ENCODE peak calls at places on chromosomes 5 and 9, in five cellular contexts. L is choroid plexus epithelial cell, U is tibial nerve, O is brain microvascular endothelial cell, G is HFFc6. D is an unnamed sample.

GRCh38 chr9:112757300-112757883 is 6.8 kb downstream of the SNX30 start:
- DNase-seq in U (no peak), G (peak; percentile 33), L (peak; percentile 50), O (no peak), D (no peak)

GRCh38 chr5:540215-541147 is 16.2 kb upstream of the SLC9A3 start:
- DNase-seq in U (no peak), G (no peak), O (no peak), L (no peak), D (peak; percentile 23)

GRCh38 chr5:163504091-163504931 is 1.1 kb upstream of the MAT2B start:
- DNase-seq in U (peak; percentile 47), L (peak; percentile 69), G (peak; percentile 42), O (peak; percentile 25), D (peak; percentile 52)

GRCh38 chr5:170154297-170154696 is 48.6 kb downstream of the FOXI1 start:
- DNase-seq in G (no peak), O (no peak), L (no peak), U (no peak), D (no peak)

GRCh38 chr9:128101231-128101641 is 26.3 kb downstream of the PTGES2 start:
- DNase-seq in G (no peak), L (no peak), O (no peak), U (no peak), D (no peak)

GRCh38 chr5:9186069-9186468 is 359.8 kb downstream of the SEMA5A start:
- DNase-seq in L (no peak), U (no peak), O (no peak), G (no peak), D (no peak)

GRCh38 chr9:110546411-110546871 is 33.1 kb downstream of the SVEP1 start:
- DNase-seq in G (no peak), O (no peak), L (no peak), U (no peak), D (no peak)

GRCh38 chr5:131845828-131846227 is 49.0 kb upstream of the FNIP1 start:
- DNase-seq in G (no peak), O (no peak), U (no peak), L (no peak), D (no peak)

GRCh38 chr5:171764265-171764664 is 21.4 kb upstream of the SMIM23 start:
- DNase-seq in U (no peak), L (no peak), O (no peak), G (no peak), D (no peak)

GRCh38 chr5:181282874-181283273 is 21.9 kb upstream of the TRIM52 start:
- DNase-seq in O (no peak), G (no peak), U (no peak), L (no peak), D (no peak)

GRCh38 chr5:10726179-10726912 is 34.7 kb downstream of the DAP start:
- DNase-seq in O (no peak), G (no peak), L (no peak), U (no peak), D (no peak)

GRCh38 chr5:74124826-74125225 is 498.8 kb downstream of the ARHGEF28 start:
- DNase-seq in G (no peak), U (no peak), O (peak; percentile 22), L (peak; percentile 61), D (no peak)

GRCh38 chr5:77232959-77233358 is 22.5 kb downstream of the PDE8B start:
- DNase-seq in O (peak; percentile 68), L (peak; percentile 47), G (no peak), U (no peak), D (no peak)

GRCh38 chr9:129111143-129111761 is at the start of gene PTPA:
- DNase-seq in U (peak; percentile 61), G (peak; percentile 77), O (peak; percentile 67), L (peak; percentile 91), D (peak; percentile 91)

GRCh38 chr5:138952962-138953361 is 77.8 kb upstream of the LRRTM2 start:
- DNase-seq in L (no peak), U (no peak), G (no peak), O (no peak), D (no peak)

GRCh38 chr9:73050062-73050814 is 97.4 kb upstream of the ALDH1A1 start:
- DNase-seq in G (peak; percentile 76), L (peak; percentile 56), U (no peak), O (no peak), D (no peak)
- TF ChIP-seq CTCF in G (peak; percentile 63), L (peak; percentile 30), U (no peak), O (peak; percentile 39), D (no peak)

DNA sequence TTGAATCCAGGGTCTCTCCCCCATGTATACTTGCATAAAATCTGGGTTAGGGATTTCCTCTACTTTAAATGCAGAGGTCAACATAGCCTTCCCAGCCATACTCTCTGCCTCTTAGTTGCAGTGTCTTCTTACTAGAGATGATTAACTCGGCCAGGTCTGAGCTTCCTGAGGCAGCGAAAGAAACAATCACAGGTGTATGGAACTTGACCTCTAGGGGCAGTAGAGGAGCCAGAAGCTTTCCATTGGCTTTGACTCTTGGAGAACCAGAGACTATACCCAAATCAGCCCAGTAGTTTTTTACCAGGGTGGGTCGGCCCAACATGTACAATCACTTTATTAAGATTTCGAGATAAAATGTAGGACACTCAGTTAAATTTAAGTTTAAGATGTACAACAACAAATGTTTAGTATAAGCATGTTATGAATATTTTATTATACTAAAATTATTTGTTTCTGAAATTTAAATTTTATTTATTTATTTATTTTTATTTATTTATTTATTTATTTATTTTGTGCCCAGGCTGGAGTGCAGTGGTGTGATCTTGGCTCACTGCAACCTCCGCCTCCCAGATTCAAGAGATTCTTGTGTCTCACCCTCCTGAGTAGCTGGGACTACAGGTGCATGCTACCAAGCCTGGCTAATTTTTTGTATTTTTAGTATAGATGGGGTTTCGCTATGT is 48.0 kb upstream of the DMRT3 start:
- DNase-seq in U (no peak), O (no peak), G (no peak), L (no peak), D (no peak)
- TF ChIP-seq CTCF in U (no peak), O (peak; percentile 29), G (peak; percentile 49), L (peak; percentile 17), D (no peak)

DNA sequence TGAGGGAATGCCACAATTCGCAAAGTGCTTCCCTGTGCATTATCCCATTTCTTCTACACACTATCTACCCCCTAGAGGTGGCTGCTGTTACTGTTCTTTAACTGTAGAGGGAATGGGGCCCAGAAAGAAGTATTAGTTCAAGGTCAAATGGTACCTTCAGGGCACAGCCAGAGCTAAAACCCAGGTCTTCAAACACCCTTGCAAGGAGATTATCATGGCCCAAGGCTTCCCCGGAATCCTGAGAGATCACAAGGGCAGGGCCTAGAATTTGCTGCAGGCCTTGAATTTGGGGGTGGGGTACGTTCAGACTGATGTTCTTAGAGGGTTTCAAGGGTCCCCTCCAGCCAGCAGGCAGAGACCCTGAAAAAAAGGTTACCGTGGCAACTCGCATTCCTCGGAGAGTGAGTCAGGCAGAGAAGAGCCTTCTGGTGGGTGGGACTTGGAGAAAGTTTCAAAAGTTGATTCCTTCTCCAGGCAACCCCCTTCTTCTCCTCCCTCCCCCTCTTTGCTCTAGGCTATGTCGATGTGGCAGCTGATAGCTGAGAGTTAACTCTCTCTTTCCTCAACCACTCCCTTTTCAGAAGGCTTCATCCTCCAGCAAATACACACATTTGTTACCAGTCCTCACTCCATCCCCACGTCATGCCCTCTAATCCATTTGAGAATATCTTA is 1.9 kb downstream of the SPARC start:
- DNase-seq in G (peak; percentile 98), L (peak; percentile 98), U (peak; percentile 71), O (peak; percentile 94), D (no peak)
- TF ChIP-seq CTCF in G (peak; percentile 73), L (peak; percentile 62), U (peak; percentile 29), O (peak; percentile 45), D (no peak)

GRCh38 chr9:15617782-15618181 is 64.9 kb downstream of the CCDC171 start:
- DNase-seq in U (no peak), O (no peak), G (no peak), L (no peak), D (no peak)

GRCh38 chr9:15618540-15619331 is 65.9 kb downstream of the CCDC171 start:
- DNase-seq in O (no peak), U (no peak), L (no peak), G (no peak), D (no peak)

DNA sequence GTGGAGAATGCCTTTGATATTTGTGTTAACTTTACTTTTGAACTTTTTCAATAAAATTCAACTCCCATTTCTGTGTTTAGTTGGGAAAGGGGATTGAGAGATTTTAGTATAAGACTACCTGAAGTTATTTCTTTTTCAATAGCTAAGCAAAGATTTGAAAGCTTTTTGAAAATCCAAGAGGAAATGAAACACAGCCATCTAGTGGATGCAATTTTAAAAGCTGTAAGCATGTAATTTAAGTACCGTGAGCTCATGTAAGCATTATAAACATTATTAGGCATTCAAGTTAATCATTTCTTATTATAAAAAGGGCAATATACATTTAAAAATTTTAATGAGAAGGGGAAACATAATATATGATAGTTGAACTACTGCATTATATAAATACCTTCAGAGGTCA is 69.8 kb downstream of the CCDC171 start:
- DNase-seq in L (peak; percentile 62), U (no peak), O (no peak), G (peak; percentile 4), D (no peak)
- TF ChIP-seq CTCF in L (peak; percentile 60), U (no peak), O (peak; percentile 32), G (peak; percentile 73), D (no peak)

D was measured in mucosa of descending colon.